ENCODE peak calls at places on chromosomes 16 and 17, in ten cellular contexts. One of them, this sample, is unnamed.

GRCh38 chr17:38958326-38958725 is 8.9 kb downstream of the FBXO47 start:
- DNase-seq in left ventricle myocardium inferior: no peak
- DNase-seq in non-pigmented ciliary epithelial cell: no peak
- DNase-seq in mesothelial cell of epicardium: no peak
- DNase-seq in COR-L47: no peak
- DNase-seq in MV-4-11: no peak
- DNase-seq in M059J: no peak
- DNase-seq in HFFc6: peak; percentile 11
- DNase-seq in bronchial epithelial cell: no peak
- DNase-seq in H9: no peak
- DNase-seq in this sample: no peak

GRCh38 chr17:48439072-48439471 is 9.1 kb upstream of the SKAP1 start:
- DNase-seq in left ventricle myocardium inferior: no peak
- DNase-seq in non-pigmented ciliary epithelial cell: no peak
- DNase-seq in mesothelial cell of epicardium: no peak
- DNase-seq in COR-L47: no peak
- DNase-seq in MV-4-11: no peak
- DNase-seq in M059J: no peak
- DNase-seq in HFFc6: no peak
- DNase-seq in bronchial epithelial cell: no peak
- DNase-seq in H9: no peak
- DNase-seq in this sample: no peak

GRCh38 chr16:23145608-23146007 is 3.6 kb downstream of the USP31 start:
- DNase-seq in left ventricle myocardium inferior: no peak
- DNase-seq in non-pigmented ciliary epithelial cell: no peak
- DNase-seq in mesothelial cell of epicardium: no peak
- DNase-seq in COR-L47: no peak
- DNase-seq in MV-4-11: no peak
- DNase-seq in M059J: peak; percentile 91
- DNase-seq in HFFc6: peak; percentile 40
- DNase-seq in bronchial epithelial cell: peak; percentile 93
- DNase-seq in H9: no peak
- DNase-seq in this sample: no peak

GRCh38 chr16:64412578-64413280 is 709.1 kb downstream of the CDH11 start:
- DNase-seq in left ventricle myocardium inferior: no peak
- DNase-seq in non-pigmented ciliary epithelial cell: no peak
- DNase-seq in mesothelial cell of epicardium: no peak
- DNase-seq in COR-L47: no peak
- DNase-seq in MV-4-11: no peak
- DNase-seq in M059J: peak; percentile 79
- DNase-seq in HFFc6: peak; percentile 75
- DNase-seq in bronchial epithelial cell: peak; percentile 51
- DNase-seq in H9: no peak
- DNase-seq in this sample: peak; percentile 76

GRCh38 chr17:43994272-43995149 is 9.9 kb upstream of the NAGS start:
- DNase-seq in left ventricle myocardium inferior: peak; percentile 54
- DNase-seq in non-pigmented ciliary epithelial cell: no peak
- DNase-seq in mesothelial cell of epicardium: peak; percentile 84
- DNase-seq in COR-L47: peak; percentile 65
- DNase-seq in MV-4-11: peak; percentile 39
- DNase-seq in M059J: peak; percentile 52
- DNase-seq in HFFc6: peak; percentile 35
- DNase-seq in bronchial epithelial cell: no peak
- DNase-seq in H9: peak; percentile 86
- DNase-seq in this sample: peak; percentile 78

GRCh38 chr16:48497932-48498760 is 111.8 kb downstream of the N4BP1 start:
- DNase-seq in left ventricle myocardium inferior: no peak
- DNase-seq in non-pigmented ciliary epithelial cell: no peak
- DNase-seq in mesothelial cell of epicardium: no peak
- DNase-seq in COR-L47: no peak
- DNase-seq in MV-4-11: no peak
- DNase-seq in M059J: no peak
- DNase-seq in HFFc6: no peak
- DNase-seq in bronchial epithelial cell: peak; percentile 52
- DNase-seq in H9: no peak
- DNase-seq in this sample: no peak

GRCh38 chr16:66717112-66717675 is 20.7 kb upstream of the CMTM4 start:
- DNase-seq in left ventricle myocardium inferior: peak; percentile 27
- DNase-seq in non-pigmented ciliary epithelial cell: no peak
- DNase-seq in mesothelial cell of epicardium: peak; percentile 39
- DNase-seq in COR-L47: no peak
- DNase-seq in MV-4-11: peak; percentile 59
- DNase-seq in M059J: peak; percentile 43
- DNase-seq in HFFc6: peak; percentile 67
- DNase-seq in bronchial epithelial cell: no peak
- DNase-seq in H9: peak; percentile 78
- DNase-seq in this sample: peak; percentile 84

GRCh38 chr16:8522757-8523156 is 67.6 kb downstream of the TMEM114 start:
- DNase-seq in left ventricle myocardium inferior: no peak
- DNase-seq in non-pigmented ciliary epithelial cell: no peak
- DNase-seq in mesothelial cell of epicardium: no peak
- DNase-seq in COR-L47: no peak
- DNase-seq in MV-4-11: no peak
- DNase-seq in M059J: no peak
- DNase-seq in HFFc6: no peak
- DNase-seq in bronchial epithelial cell: no peak
- DNase-seq in H9: no peak
- DNase-seq in this sample: no peak

GRCh38 chr16:11379420-11379819 is 34.2 kb downstream of the RMI2 start:
- DNase-seq in left ventricle myocardium inferior: no peak
- DNase-seq in non-pigmented ciliary epithelial cell: no peak
- DNase-seq in mesothelial cell of epicardium: no peak
- DNase-seq in COR-L47: no peak
- DNase-seq in MV-4-11: peak; percentile 17
- DNase-seq in M059J: peak; percentile 88
- DNase-seq in HFFc6: no peak
- DNase-seq in bronchial epithelial cell: peak; percentile 33
- DNase-seq in H9: no peak
- DNase-seq in this sample: peak; percentile 32

GRCh38 chr17:55825213-55825612 is 74.4 kb downstream of the PCTP start:
- DNase-seq in left ventricle myocardium inferior: no peak
- DNase-seq in non-pigmented ciliary epithelial cell: no peak
- DNase-seq in mesothelial cell of epicardium: no peak
- DNase-seq in COR-L47: peak; percentile 16
- DNase-seq in MV-4-11: no peak
- DNase-seq in M059J: peak; percentile 14
- DNase-seq in HFFc6: no peak
- DNase-seq in bronchial epithelial cell: peak; percentile 27
- DNase-seq in H9: no peak
- DNase-seq in this sample: no peak

GRCh38 chr17:6257339-6257738 is 177.6 kb downstream of the AIPL1 start:
- DNase-seq in left ventricle myocardium inferior: no peak
- DNase-seq in non-pigmented ciliary epithelial cell: peak; percentile 24
- DNase-seq in mesothelial cell of epicardium: no peak
- DNase-seq in COR-L47: no peak
- DNase-seq in MV-4-11: no peak
- DNase-seq in M059J: no peak
- DNase-seq in HFFc6: no peak
- DNase-seq in bronchial epithelial cell: no peak
- DNase-seq in H9: peak; percentile 45
- DNase-seq in this sample: no peak

GRCh38 chr16:70661918-70662641 is 15.7 kb downstream of the IL34 start:
- DNase-seq in left ventricle myocardium inferior: no peak
- DNase-seq in non-pigmented ciliary epithelial cell: no peak
- DNase-seq in mesothelial cell of epicardium: no peak
- DNase-seq in COR-L47: no peak
- DNase-seq in MV-4-11: no peak
- DNase-seq in M059J: no peak
- DNase-seq in HFFc6: no peak
- DNase-seq in bronchial epithelial cell: no peak
- DNase-seq in H9: no peak
- DNase-seq in this sample: peak; percentile 68

GRCh38 chr16:81526935-81527334 is 82.3 kb downstream of the CMIP start:
- DNase-seq in left ventricle myocardium inferior: peak; percentile 58
- DNase-seq in non-pigmented ciliary epithelial cell: peak; percentile 43
- DNase-seq in mesothelial cell of epicardium: peak; percentile 51
- DNase-seq in COR-L47: no peak
- DNase-seq in MV-4-11: no peak
- DNase-seq in M059J: no peak
- DNase-seq in HFFc6: no peak
- DNase-seq in bronchial epithelial cell: peak; percentile 100
- DNase-seq in H9: no peak
- DNase-seq in this sample: peak; percentile 31

GRCh38 chr17:6376901-6377300 is 58.0 kb downstream of the AIPL1 start:
- DNase-seq in left ventricle myocardium inferior: no peak
- DNase-seq in non-pigmented ciliary epithelial cell: no peak
- DNase-seq in mesothelial cell of epicardium: no peak
- DNase-seq in COR-L47: no peak
- DNase-seq in MV-4-11: no peak
- DNase-seq in M059J: no peak
- DNase-seq in HFFc6: no peak
- DNase-seq in bronchial epithelial cell: no peak
- DNase-seq in H9: no peak
- DNase-seq in this sample: no peak

GRCh38 chr17:56174421-56174820 is 21.1 kb downstream of the ANKFN1 start:
- DNase-seq in left ventricle myocardium inferior: no peak
- DNase-seq in non-pigmented ciliary epithelial cell: no peak
- DNase-seq in mesothelial cell of epicardium: no peak
- DNase-seq in COR-L47: no peak
- DNase-seq in MV-4-11: no peak
- DNase-seq in M059J: no peak
- DNase-seq in HFFc6: no peak
- DNase-seq in bronchial epithelial cell: no peak
- DNase-seq in H9: no peak
- DNase-seq in this sample: no peak

GRCh38 chr16:50602531-50603205 is 54.5 kb downstream of the NKD1 start:
- DNase-seq in left ventricle myocardium inferior: no peak
- DNase-seq in non-pigmented ciliary epithelial cell: no peak
- DNase-seq in mesothelial cell of epicardium: no peak
- DNase-seq in COR-L47: no peak
- DNase-seq in MV-4-11: no peak
- DNase-seq in M059J: peak; percentile 83
- DNase-seq in HFFc6: no peak
- DNase-seq in bronchial epithelial cell: peak; percentile 44
- DNase-seq in H9: no peak
- DNase-seq in this sample: no peak

GRCh38 chr17:49469831-49470568 is 25.1 kb upstream of the NGFR start:
- DNase-seq in left ventricle myocardium inferior: peak; percentile 24
- DNase-seq in non-pigmented ciliary epithelial cell: no peak
- DNase-seq in mesothelial cell of epicardium: no peak
- DNase-seq in COR-L47: no peak
- DNase-seq in MV-4-11: no peak
- DNase-seq in M059J: peak; percentile 32
- DNase-seq in HFFc6: no peak
- DNase-seq in bronchial epithelial cell: no peak
- DNase-seq in H9: peak; percentile 82
- DNase-seq in this sample: peak; percentile 29

GRCh38 chr17:35241520-35241919 is 1.4 kb upstream of the SLFN5 start:
- DNase-seq in left ventricle myocardium inferior: no peak
- DNase-seq in non-pigmented ciliary epithelial cell: no peak
- DNase-seq in mesothelial cell of epicardium: no peak
- DNase-seq in COR-L47: no peak
- DNase-seq in MV-4-11: no peak
- DNase-seq in M059J: no peak
- DNase-seq in HFFc6: no peak
- DNase-seq in bronchial epithelial cell: no peak
- DNase-seq in H9: peak; percentile 36
- DNase-seq in this sample: no peak

GRCh38 chr16:80174416-80174815 is 366.4 kb upstream of the DYNLRB2 start:
- DNase-seq in left ventricle myocardium inferior: no peak
- DNase-seq in non-pigmented ciliary epithelial cell: peak; percentile 68
- DNase-seq in mesothelial cell of epicardium: no peak
- DNase-seq in COR-L47: no peak
- DNase-seq in MV-4-11: no peak
- DNase-seq in M059J: peak; percentile 89
- DNase-seq in HFFc6: peak; percentile 81
- DNase-seq in bronchial epithelial cell: peak; percentile 88
- DNase-seq in H9: no peak
- DNase-seq in this sample: peak; percentile 88

GRCh38 chr17:61397086-61397842 is 2.4 kb upstream of the TBX2 start:
- DNase-seq in left ventricle myocardium inferior: no peak
- DNase-seq in non-pigmented ciliary epithelial cell: no peak
- DNase-seq in mesothelial cell of epicardium: peak; percentile 74
- DNase-seq in COR-L47: no peak
- DNase-seq in MV-4-11: no peak
- DNase-seq in M059J: no peak
- DNase-seq in HFFc6: no peak
- DNase-seq in bronchial epithelial cell: no peak
- DNase-seq in H9: peak; percentile 75
- DNase-seq in this sample: no peak

GRCh38 chr17:1830288-1830687 is 483 bp downstream of the RPA1 start:
- DNase-seq in left ventricle myocardium inferior: no peak
- DNase-seq in non-pigmented ciliary epithelial cell: no peak
- DNase-seq in mesothelial cell of epicardium: no peak
- DNase-seq in COR-L47: no peak
- DNase-seq in MV-4-11: no peak
- DNase-seq in M059J: peak; percentile 22
- DNase-seq in HFFc6: no peak
- DNase-seq in bronchial epithelial cell: peak; percentile 43
- DNase-seq in H9: peak; percentile 45
- DNase-seq in this sample: peak; percentile 11

GRCh38 chr17:45001310-45001709 is 33.2 kb upstream of the C1QL1 start:
- DNase-seq in left ventricle myocardium inferior: no peak
- DNase-seq in non-pigmented ciliary epithelial cell: no peak
- DNase-seq in mesothelial cell of epicardium: no peak
- DNase-seq in COR-L47: no peak
- DNase-seq in MV-4-11: no peak
- DNase-seq in M059J: no peak
- DNase-seq in HFFc6: no peak
- DNase-seq in bronchial epithelial cell: no peak
- DNase-seq in H9: no peak
- DNase-seq in this sample: no peak

GRCh38 chr16:89103156-89103555 is 9.5 kb downstream of the ACSF3 start:
- DNase-seq in left ventricle myocardium inferior: no peak
- DNase-seq in non-pigmented ciliary epithelial cell: no peak
- DNase-seq in mesothelial cell of epicardium: no peak
- DNase-seq in COR-L47: no peak
- DNase-seq in MV-4-11: no peak
- DNase-seq in M059J: no peak
- DNase-seq in HFFc6: no peak
- DNase-seq in bronchial epithelial cell: no peak
- DNase-seq in H9: no peak
- DNase-seq in this sample: no peak

GRCh38 chr16:2857451-2858244 is at the start of gene PRSS22:
- DNase-seq in left ventricle myocardium inferior: no peak
- DNase-seq in non-pigmented ciliary epithelial cell: no peak
- DNase-seq in mesothelial cell of epicardium: peak; percentile 57
- DNase-seq in COR-L47: no peak
- DNase-seq in MV-4-11: no peak
- DNase-seq in M059J: peak; percentile 14
- DNase-seq in HFFc6: no peak
- DNase-seq in bronchial epithelial cell: peak; percentile 27
- DNase-seq in H9: peak; percentile 74
- DNase-seq in this sample: no peak

GRCh38 chr17:76026714-76027158 is 370 bp downstream of the EVPL start:
- DNase-seq in left ventricle myocardium inferior: no peak
- DNase-seq in non-pigmented ciliary epithelial cell: no peak
- DNase-seq in mesothelial cell of epicardium: no peak
- DNase-seq in COR-L47: no peak
- DNase-seq in MV-4-11: no peak
- DNase-seq in M059J: no peak
- DNase-seq in HFFc6: no peak
- DNase-seq in bronchial epithelial cell: no peak
- DNase-seq in H9: peak; percentile 46
- DNase-seq in this sample: no peak

GRCh38 chr16:79628501-79628975 is 28.0 kb upstream of the MAF start:
- DNase-seq in left ventricle myocardium inferior: no peak
- DNase-seq in non-pigmented ciliary epithelial cell: peak; percentile 73
- DNase-seq in mesothelial cell of epicardium: no peak
- DNase-seq in COR-L47: no peak
- DNase-seq in MV-4-11: peak; percentile 94
- DNase-seq in M059J: peak; percentile 81
- DNase-seq in HFFc6: no peak
- DNase-seq in bronchial epithelial cell: peak; percentile 86
- DNase-seq in H9: no peak
- DNase-seq in this sample: no peak

GRCh38 chr17:60887607-60888028 is 210.0 kb downstream of the BCAS3 start:
- DNase-seq in left ventricle myocardium inferior: no peak
- DNase-seq in non-pigmented ciliary epithelial cell: no peak
- DNase-seq in mesothelial cell of epicardium: no peak
- DNase-seq in COR-L47: no peak
- DNase-seq in MV-4-11: no peak
- DNase-seq in M059J: no peak
- DNase-seq in HFFc6: no peak
- DNase-seq in bronchial epithelial cell: peak; percentile 1
- DNase-seq in H9: no peak
- DNase-seq in this sample: no peak

GRCh38 chr17:27315322-27315721 is 21.4 kb downstream of the WSB1 start:
- DNase-seq in left ventricle myocardium inferior: peak; percentile 83
- DNase-seq in non-pigmented ciliary epithelial cell: peak; percentile 85
- DNase-seq in mesothelial cell of epicardium: peak; percentile 76
- DNase-seq in COR-L47: no peak
- DNase-seq in MV-4-11: no peak
- DNase-seq in M059J: peak; percentile 21
- DNase-seq in HFFc6: peak; percentile 60
- DNase-seq in bronchial epithelial cell: no peak
- DNase-seq in H9: peak; percentile 18
- DNase-seq in this sample: peak; percentile 75

This sample was measured in AG08395.